ENCODE peak calls at places on chromosomes 7 and 10, in eight cellular contexts. M is OCI-LY7, F is GM06990, V is psoas muscle, O is kidney, R is PC-3, W is GM20000, Z is fibroblast of mammary gland. D is an unnamed sample.

GRCh38 chr10:31664803-31665202 is 263.8 kb downstream of the ARHGAP12 start:
- DNase-seq in V (no peak), M (no peak), Z (no peak), O (no peak), W (no peak), F (no peak), R (no peak), D (no peak)

GRCh38 chr10:51230828-51231227 is 156.5 kb downstream of the PRKG1 start:
- DNase-seq in M (no peak), F (no peak), O (no peak), R (no peak), W (no peak), V (no peak), Z (no peak), D (no peak)

GRCh38 chr10:97109562-97109961 is 76.2 kb downstream of the SLIT1 start:
- DNase-seq in R (no peak), M (no peak), O (no peak), Z (no peak), W (no peak), V (no peak), F (no peak), D (no peak)

GRCh38 chr10:71727429-71728217 is 8.0 kb upstream of the C10orf105 start:
- DNase-seq in M (peak; percentile 92), O (peak; percentile 90), W (peak; percentile 78), V (peak; percentile 81), Z (peak; percentile 7), R (peak; percentile 18), F (peak; percentile 81), D (no peak)

GRCh38 chr7:140229591-140230516 is 53.1 kb upstream of the KDM7A start:
- DNase-seq in O (peak; percentile 80), V (no peak), F (peak; percentile 80), M (no peak), R (no peak), W (peak; percentile 63), Z (no peak), D (peak; percentile 48)

GRCh38 chr10:68901106-68901927 is at the start of gene DDX50:
- DNase-seq in Z (peak; percentile 99), R (peak; percentile 100), O (peak; percentile 99), W (peak; percentile 92), V (peak; percentile 98), F (peak; percentile 93), M (peak; percentile 99), D (peak; percentile 93)

GRCh38 chr10:6406220-6407033 is 173.6 kb downstream of the PRKCQ start:
- DNase-seq in F (no peak), V (no peak), O (no peak), M (peak; percentile 70), W (peak; percentile 34), R (peak; percentile 55), Z (peak; percentile 46), D (no peak)

GRCh38 chr7:82323806-82324205 is 119.8 kb downstream of the CACNA2D1 start:
- DNase-seq in Z (no peak), R (no peak), O (no peak), F (no peak), V (no peak), W (no peak), M (no peak), D (no peak)

GRCh38 chr10:72297281-72297967 is 23.7 kb downstream of the DDIT4 start:
- DNase-seq in V (peak; percentile 90), M (peak; percentile 97), F (peak; percentile 94), W (peak; percentile 86), O (peak; percentile 97), Z (peak; percentile 98), R (peak; percentile 74), D (no peak)

GRCh38 chr10:78915331-78915626 is 153.5 kb upstream of the ZMIZ1 start:
- DNase-seq in M (no peak), V (peak; percentile 13), R (no peak), O (no peak), F (no peak), W (no peak), Z (no peak), D (no peak)

GRCh38 chr10:118277871-118278270 is 64.3 kb downstream of the FAM204A start:
- DNase-seq in O (no peak), R (no peak), F (no peak), M (peak; percentile 19), Z (no peak), V (no peak), W (no peak), D (no peak)

GRCh38 chr7:20998309-20998708 is 211.6 kb upstream of the SP8 start:
- DNase-seq in Z (no peak), M (no peak), W (no peak), V (no peak), R (peak; percentile 91), O (no peak), F (no peak), D (no peak)

GRCh38 chr7:142057101-142057500 is 54.4 kb upstream of the MGAM2 start:
- DNase-seq in Z (no peak), V (no peak), F (no peak), O (no peak), W (no peak), M (no peak), R (no peak), D (no peak)

GRCh38 chr7:120941856-120942255 is 8.7 kb upstream of the ING3 start:
- DNase-seq in O (no peak), W (no peak), Z (no peak), M (no peak), F (no peak), V (no peak), R (no peak), D (no peak)

GRCh38 chr10:70779088-70779487 is 6.1 kb downstream of the TBATA start:
- DNase-seq in Z (no peak), O (no peak), V (no peak), R (no peak), F (no peak), W (no peak), M (no peak), D (no peak)

GRCh38 chr7:132380065-132380464 is 196.2 kb downstream of the PLXNA4 start:
- DNase-seq in W (no peak), R (no peak), O (peak; percentile 84), F (no peak), M (no peak), Z (peak; percentile 36), V (no peak), D (no peak)

GRCh38 chr7:521221-522070 is 1.8 kb upstream of the PDGFA start:
- DNase-seq in F (peak; percentile 72), M (no peak), V (no peak), O (peak; percentile 89), R (peak; percentile 50), Z (peak; percentile 19), W (peak; percentile 80), D (peak; percentile 74)

GRCh38 chr7:156128496-156128895 is 316.2 kb upstream of the SHH start:
- DNase-seq in W (no peak), O (no peak), M (no peak), R (no peak), V (no peak), Z (no peak), F (no peak), D (no peak)

GRCh38 chr7:8296362-8296659 is 34.3 kb upstream of the ICA1 start:
- DNase-seq in M (no peak), O (no peak), Z (no peak), W (no peak), F (no peak), R (no peak), V (no peak), D (no peak)

GRCh38 chr7:8291742-8292141 is 29.8 kb upstream of the ICA1 start:
- DNase-seq in Z (no peak), F (no peak), R (no peak), M (no peak), W (no peak), V (no peak), O (no peak), D (no peak)

GRCh38 chr7:8290645-8291308 is 28.8 kb upstream of the ICA1 start:
- DNase-seq in M (no peak), O (no peak), V (no peak), R (peak; percentile 18), Z (no peak), W (no peak), F (no peak), D (no peak)

GRCh38 chr7:8295638-8296361 is 33.8 kb upstream of the ICA1 start:
- DNase-seq in R (peak; percentile 86), F (peak; percentile 32), Z (peak; percentile 83), O (no peak), M (peak; percentile 79), W (peak; percentile 80), V (no peak), D (peak; percentile 34)
- TF ChIP-seq CTCF in R (peak; percentile 82), F (peak; percentile 68), Z (peak; percentile 70), O (peak; percentile 82), M (peak; percentile 87), W (peak; percentile 59), V (peak; percentile 84), D (peak; percentile 80)

DNA sequence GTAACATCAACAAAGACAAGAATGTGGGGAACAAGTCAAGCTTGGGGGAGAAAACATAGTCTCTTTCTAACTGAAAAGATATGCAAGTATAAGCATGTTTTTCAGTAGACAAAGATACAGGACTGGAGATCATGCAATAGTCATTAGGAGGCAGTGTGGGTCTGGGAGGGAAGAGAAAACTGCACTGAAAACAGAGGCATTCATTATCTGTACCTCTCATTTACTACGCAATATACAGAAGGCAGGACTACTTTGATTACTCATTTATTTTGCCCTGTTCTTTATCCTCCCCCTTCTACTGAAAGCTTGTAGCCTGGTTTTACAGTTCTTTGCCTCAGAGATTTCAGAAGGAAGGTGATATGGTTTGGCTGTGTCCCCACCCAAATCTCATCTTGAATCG is 341.2 kb downstream of the CRPPA start:
- DNase-seq in R (no peak), W (no peak), M (no peak), F (no peak), V (no peak), Z (peak; percentile 22), O (no peak), D (no peak)
- TF ChIP-seq CTCF in R (no peak), W (no peak), M (no peak), F (no peak), V (no peak), Z (no peak), O (no peak), D (no peak)

GRCh38 chr7:99876491-99876890 is 342 bp downstream of the OR2AE1 start:
- DNase-seq in W (no peak), M (no peak), V (no peak), F (no peak), Z (no peak), O (no peak), R (no peak), D (no peak)
- TF ChIP-seq CTCF in W (no peak), M (peak; percentile 14), V (no peak), F (no peak), Z (no peak), O (no peak), R (no peak), D (no peak)

DNA sequence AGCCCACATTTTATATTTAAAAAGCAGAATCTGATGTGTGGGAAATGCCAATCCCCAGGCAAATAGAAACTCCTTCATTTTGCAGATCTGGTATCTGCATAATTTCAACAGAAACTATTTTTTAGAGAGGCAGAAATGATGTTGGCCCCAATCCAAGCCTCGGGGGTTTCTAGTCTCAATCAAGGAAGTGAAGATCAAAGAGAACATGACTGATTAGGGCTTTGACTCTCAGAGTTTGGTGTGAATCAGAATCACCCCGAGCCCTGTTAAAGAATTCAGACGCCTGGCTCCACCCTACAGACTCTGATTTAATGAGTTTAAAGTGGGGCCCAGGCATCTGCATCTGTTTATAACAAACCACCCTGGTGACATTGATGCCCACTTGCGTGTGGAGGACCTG is 36.7 kb upstream of the UBE2H start:
- DNase-seq in Z (no peak), W (peak; percentile 51), V (no peak), F (peak; percentile 60), M (no peak), R (no peak), O (no peak), D (no peak)
- TF ChIP-seq CTCF in Z (no peak), W (no peak), V (no peak), F (no peak), M (no peak), R (no peak), O (no peak), D (no peak)